ENCODE peak calls at places on chromosomes 12 and 14, in nine cellular contexts. O is NCI-H748 treated with DMSO at 0.1 percent for 48 hours, V is RCC 7860, M is NCI-H524, T is bronchial epithelial cell, B is HFF-Myc, J is C1 segment of cervical spinal cord, G is hypothalamus, F is occipital lobe. L is an unnamed sample.

GRCh38 chr12:31868980-31869379 is 90.2 kb upstream of the RESF1 start:
- DNase-seq in M (peak; percentile 1), O (peak; percentile 82), B (peak; percentile 41), V (no peak), G (no peak), J (no peak), F (no peak), T (peak; percentile 44), L (peak; percentile 37)

GRCh38 chr14:71198681-71199080 is 291.4 kb downstream of the PCNX1 start:
- DNase-seq in M (no peak), J (no peak), O (no peak), V (no peak), T (no peak), G (no peak), B (no peak), F (no peak), L (no peak)

GRCh38 chr14:56102901-56103409 is 15.3 kb upstream of the PELI2 start:
- DNase-seq in J (no peak), V (no peak), M (no peak), G (no peak), B (no peak), O (no peak), T (no peak), F (no peak), L (no peak)

GRCh38 chr14:104639889-104640548 is 35.4 kb upstream of the TMEM179 start:
- DNase-seq in T (peak; percentile 26), M (peak; percentile 57), B (peak; percentile 12), J (peak; percentile 23), V (peak; percentile 25), O (peak; percentile 56), F (peak; percentile 47), G (no peak), L (no peak)

GRCh38 chr14:37721976-37722659 is 126.7 kb downstream of the TTC6 start:
- DNase-seq in G (no peak), O (no peak), J (no peak), M (no peak), B (no peak), F (no peak), V (peak; percentile 39), T (peak; percentile 88), L (peak; percentile 36)

GRCh38 chr12:40730281-40730680 is 38.0 kb downstream of the CNTN1 start:
- DNase-seq in B (no peak), M (no peak), F (no peak), G (no peak), O (no peak), J (no peak), V (no peak), T (peak; percentile 15), L (no peak)

GRCh38 chr12:109950625-109951024 is 45.5 kb downstream of the GIT2 start:
- DNase-seq in J (no peak), T (no peak), G (no peak), M (no peak), F (no peak), V (peak; percentile 42), O (no peak), B (no peak), L (no peak)

GRCh38 chr12:20210795-20211194 is 157.5 kb upstream of the PDE3A start:
- DNase-seq in T (no peak), M (no peak), V (no peak), G (no peak), J (no peak), B (no peak), F (no peak), O (no peak), L (no peak)

GRCh38 chr12:132247718-132248438 is 81.5 kb downstream of the GALNT9 start:
- DNase-seq in F (no peak), J (no peak), B (no peak), M (no peak), V (no peak), T (no peak), G (no peak), O (no peak), L (no peak)

GRCh38 chr14:64303471-64303917 is 9.3 kb upstream of the ESR2 start:
- DNase-seq in G (no peak), O (peak; percentile 91), T (peak; percentile 74), B (peak; percentile 37), J (no peak), M (peak; percentile 84), V (peak; percentile 55), F (no peak), L (peak; percentile 22)

GRCh38 chr14:101359221-101360044 is 201.9 kb upstream of the DIO3 start:
- DNase-seq in F (no peak), V (no peak), M (no peak), T (no peak), O (no peak), B (no peak), G (no peak), J (no peak), L (no peak)

GRCh38 chr14:56216631-56217379 is 98.6 kb downstream of the PELI2 start:
- DNase-seq in F (no peak), T (no peak), B (no peak), G (no peak), M (peak; percentile 56), J (no peak), V (no peak), O (peak; percentile 58), L (no peak)

GRCh38 chr12:19869413-19869812 is 430.1 kb downstream of the AEBP2 start:
- DNase-seq in G (no peak), T (no peak), O (no peak), M (no peak), B (no peak), V (no peak), J (no peak), F (no peak), L (no peak)

GRCh38 chr12:115648463-115648862 is 629.0 kb downstream of the MED13L start:
- DNase-seq in G (no peak), F (no peak), T (peak; percentile 38), O (peak; percentile 30), J (no peak), V (no peak), M (no peak), B (no peak), L (peak; percentile 3)

GRCh38 chr12:3551976-3552725 is 61.1 kb downstream of the PRMT8 start:
- DNase-seq in O (no peak), G (no peak), J (no peak), F (no peak), V (no peak), T (no peak), B (no peak), M (no peak), L (no peak)

GRCh38 chr12:89951694-89952060 is 243.0 kb upstream of the ATP2B1 start:
- DNase-seq in V (no peak), G (no peak), T (peak; percentile 71), J (no peak), F (no peak), M (no peak), O (no peak), B (no peak), L (peak; percentile 34)

GRCh38 chr14:55858604-55859003 is 259.6 kb upstream of the PELI2 start:
- DNase-seq in T (no peak), O (no peak), J (no peak), B (no peak), V (no peak), M (no peak), G (no peak), F (no peak), L (no peak)

GRCh38 chr14:33343016-33343415 is 404.3 kb downstream of the NPAS3 start:
- DNase-seq in G (no peak), B (no peak), O (no peak), V (no peak), F (no peak), J (no peak), M (no peak), T (peak; percentile 3), L (no peak)

GRCh38 chr14:25048170-25049126 is 1.5 kb downstream of the STXBP6 start:
- DNase-seq in M (no peak), T (peak; percentile 48), J (no peak), G (peak; percentile 25), F (peak; percentile 40), V (peak; percentile 10), B (no peak), O (no peak), L (peak; percentile 39)

GRCh38 chr12:81668475-81668874 is 90.7 kb downstream of the PPFIA2 start:
- DNase-seq in J (no peak), G (no peak), M (no peak), B (no peak), F (peak; percentile 26), T (peak; percentile 91), V (peak; percentile 86), O (no peak), L (peak; percentile 66)

GRCh38 chr12:85155791-85156190 is 119.6 kb downstream of the LRRIQ1 start:
- DNase-seq in T (peak; percentile 26), O (peak; percentile 32), B (no peak), G (no peak), M (peak; percentile 18), V (peak; percentile 6), F (no peak), J (no peak), L (no peak)

GRCh38 chr12:34401659-34402227 is 379.4 kb downstream of the ALG10 start:
- DNase-seq in M (no peak), B (no peak), T (no peak), G (no peak), F (no peak), V (no peak), J (no peak), O (no peak), L (no peak)

GRCh38 chr12:9756174-9756573 is 4.5 kb downstream of the CD69 start:
- DNase-seq in J (no peak), V (no peak), T (no peak), G (no peak), O (no peak), B (no peak), F (no peak), M (no peak), L (no peak)

GRCh38 chr14:99968156-99968920 is 96.9 kb upstream of the EVL start:
- DNase-seq in V (peak; percentile 25), T (no peak), B (peak; percentile 98), M (no peak), O (no peak), J (no peak), F (no peak), G (no peak), L (no peak)

GRCh38 chr14:20262642-20263128 is 23.6 kb downstream of the OR11H4 start:
- DNase-seq in F (no peak), V (peak; percentile 32), J (no peak), M (no peak), G (no peak), B (peak; percentile 31), O (no peak), T (peak; percentile 97), L (peak; percentile 79)

L was measured in epithelial cell of prostate.